ENCODE peak calls at places on chromosomes 5 and 9, in five cellular contexts. B, H, I, Z and K are unnamed samples.

GRCh38 chr9:34611251-34611810 is 566 bp downstream of the RPP25L start:
- DNase-seq in B (no peak), H (no peak), I (no peak), Z (peak; percentile 73), K (peak; percentile 71)

GRCh38 chr5:137016783-137017324 is 482.3 kb downstream of the SPOCK1 start:
- DNase-seq in B (no peak), H (no peak), I (no peak), Z (no peak), K (no peak)

GRCh38 chr5:6736106-6736505 is 22.9 kb downstream of the TENT4A start:
- DNase-seq in B (no peak), H (no peak), I (no peak), Z (peak; percentile 26), K (peak; percentile 6)

GRCh38 chr9:131255731-131256197 is 20.5 kb downstream of the FAM78A start:
- DNase-seq in B (peak; percentile 43), H (no peak), I (no peak), Z (no peak), K (no peak)

GRCh38 chr5:58460727-58461286 is 921 bp upstream of the PLK2 start:
- DNase-seq in B (no peak), H (peak; percentile 95), I (peak; percentile 88), Z (peak; percentile 94), K (peak; percentile 93)

GRCh38 chr5:163386352-163386751 is 51.0 kb upstream of the CCNG1 start:
- DNase-seq in B (no peak), H (no peak), I (no peak), Z (no peak), K (peak; percentile 21)

GRCh38 chr5:7250609-7251008 is 145.3 kb upstream of the ADCY2 start:
- DNase-seq in B (no peak), H (no peak), I (no peak), Z (no peak), K (no peak)

GRCh38 chr9:120424248-120424647 is 155.7 kb downstream of the CDK5RAP2 start:
- DNase-seq in B (no peak), H (no peak), I (no peak), Z (no peak), K (no peak)

GRCh38 chr9:74589576-74589975 is 92.4 kb downstream of the RORB start:
- DNase-seq in B (no peak), H (no peak), I (no peak), Z (no peak), K (no peak)

GRCh38 chr5:128949847-128950546 is 15.3 kb upstream of the SLC27A6 start:
- DNase-seq in B (no peak), H (no peak), I (no peak), Z (no peak), K (no peak)

GRCh38 chr5:169153405-169153804 is 147.5 kb downstream of the SLIT3 start:
- DNase-seq in B (no peak), H (no peak), I (no peak), Z (peak; percentile 79), K (peak; percentile 44)

GRCh38 chr9:126366366-126367011 is 39.9 kb downstream of the MVB12B start:
- DNase-seq in B (peak; percentile 58), H (peak; percentile 64), I (no peak), Z (peak; percentile 78), K (no peak)

GRCh38 chr5:30808996-30809395 is 384.5 kb upstream of the CDH6 start:
- DNase-seq in B (no peak), H (no peak), I (no peak), Z (no peak), K (no peak)

GRCh38 chr5:6772886-6773285 is 59.7 kb downstream of the TENT4A start:
- DNase-seq in B (no peak), H (no peak), I (no peak), Z (no peak), K (no peak)

GRCh38 chr5:133050500-133050899 is 1.3 kb upstream of the HSPA4 start:
- DNase-seq in B (no peak), H (no peak), I (no peak), Z (no peak), K (no peak)

GRCh38 chr5:164597293-164597900 is 1092.0 kb downstream of the MAT2B start:
- DNase-seq in B (no peak), H (no peak), I (no peak), Z (no peak), K (no peak)

GRCh38 chr5:36059571-36060515 is 6.8 kb downstream of the UGT3A2 start:
- DNase-seq in B (no peak), H (no peak), I (no peak), Z (no peak), K (no peak)

GRCh38 chr5:122144236-122144635 is 14.9 kb downstream of the ZNF474 start:
- DNase-seq in B (no peak), H (no peak), I (no peak), Z (no peak), K (no peak)

GRCh38 chr9:132632426-132632825 is 37.4 kb downstream of the DDX31 start:
- DNase-seq in B (no peak), H (no peak), I (no peak), Z (no peak), K (no peak)

GRCh38 chr9:96249746-96250145 is 52.2 kb downstream of the HSD17B3 start:
- DNase-seq in B (no peak), H (no peak), I (no peak), Z (no peak), K (no peak)

GRCh38 chr5:2439608-2440007 is 311.9 kb downstream of the IRX2 start:
- DNase-seq in B (no peak), H (no peak), I (no peak), Z (no peak), K (no peak)

GRCh38 chr5:116573279-116573616 is 1.4 kb downstream of the SEMA6A start:
- DNase-seq in B (peak; percentile 85), H (peak; percentile 50), I (no peak), Z (peak; percentile 71), K (peak; percentile 68)

GRCh38 chr9:109945571-109945970 is 165.6 kb downstream of the PALM2AKAP2 start:
- DNase-seq in B (no peak), H (no peak), I (no peak), Z (no peak), K (no peak)

GRCh38 chr5:149990518-149991376 is 9.7 kb downstream of the TIGD6 start:
- DNase-seq in B (no peak), H (peak; percentile 83), I (peak; percentile 65), Z (peak; percentile 84), K (peak; percentile 70)

GRCh38 chr5:108557686-108558085 is 175.8 kb upstream of the FBXL17 start:
- DNase-seq in B (no peak), H (no peak), I (no peak), Z (no peak), K (no peak)

GRCh38 chr5:171579162-171579561 is 159.7 kb downstream of the FGF18 start:
- DNase-seq in B (peak; percentile 54), H (no peak), I (peak; percentile 59), Z (peak; percentile 86), K (peak; percentile 42)

GRCh38 chr9:116491219-116491618 is 195.9 kb upstream of the TRIM32 start:
- DNase-seq in B (no peak), H (no peak), I (no peak), Z (no peak), K (no peak)

GRCh38 chr5:22852807-22853670 is at the start of gene CDH12:
- DNase-seq in B (peak; percentile 65), H (no peak), I (no peak), Z (no peak), K (no peak)

GRCh38 chr5:93596310-93596675 is 13.3 kb downstream of the NR2F1 start:
- DNase-seq in B (no peak), H (no peak), I (no peak), Z (no peak), K (peak; percentile 33)

GRCh38 chr5:36507332-36507952 is 99.0 kb upstream of the SLC1A3 start:
- DNase-seq in B (no peak), H (peak; percentile 77), I (peak; percentile 72), Z (peak; percentile 88), K (peak; percentile 67)

GRCh38 chr5:23332650-23333251 is 174.7 kb upstream of the PRDM9 start:
- DNase-seq in B (no peak), H (no peak), I (no peak), Z (no peak), K (no peak)

GRCh38 chr5:40746703-40747102 is 9.1 kb downstream of the TTC33 start:
- DNase-seq in B (no peak), H (no peak), I (no peak), Z (no peak), K (no peak)

GRCh38 chr5:140551872-140552271 is 4.4 kb downstream of the EIF4EBP3 start:
- DNase-seq in B (no peak), H (no peak), I (no peak), Z (no peak), K (no peak)
- H3K36me3 ChIP-seq in B (peaks cover 28% of the 10 kb centered on the region), H (peaks cover 19% of the 10 kb centered on the region), I (peaks cover 39% of the 10 kb centered on the region), Z (peaks cover 23% of the 10 kb centered on the region), K (no peaks in the 10 kb centered on the region)

GRCh38 chr5:154518438-154518867 is 40.4 kb upstream of the HAND1 start:
- DNase-seq in B (no peak), H (no peak), I (no peak), Z (no peak), K (no peak)
- TF ChIP-seq EP300 in B (no peak), H (no peak), I (no peak), Z (no peak), K (no peak)

DNA sequence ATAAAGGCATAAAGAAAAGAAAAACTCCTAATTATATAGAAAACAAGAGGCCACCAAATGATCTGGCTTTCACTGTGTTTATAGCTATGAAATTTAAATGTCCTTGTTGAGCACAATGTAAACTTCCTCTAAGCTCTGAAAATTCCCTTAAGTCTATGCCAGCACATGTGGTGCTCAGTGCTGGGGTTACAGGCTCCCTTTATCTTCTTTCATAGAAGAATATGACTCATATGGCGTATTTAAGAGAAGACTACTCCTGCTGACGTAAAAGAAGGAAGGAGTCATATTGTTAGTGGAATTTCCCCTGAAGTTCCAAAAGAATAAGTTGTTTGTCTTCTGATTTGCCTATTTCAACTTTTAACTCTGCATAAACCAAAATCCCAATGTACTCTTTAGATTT is 30.4 kb downstream of the RNF145 start:
- DNase-seq in B (no peak), H (peak; percentile 14), I (no peak), Z (no peak), K (no peak)
- TF ChIP-seq POLR2A in B (no peak), H (no peak), I (no peak), Z (no peak), K (no peak)

GRCh38 chr9:35658144-35658893 is at the start of gene CCDC107:
- DNase-seq in B (peak; percentile 97), H (peak; percentile 88), I (peak; percentile 65), Z (peak; percentile 93), K (peak; percentile 86)

GRCh38 chr9:35660966-35661413 is 2.9 kb downstream of the CCDC107 start:
- DNase-seq in B (peak; percentile 35), H (peak; percentile 73), I (no peak), Z (peak; percentile 80), K (no peak)

GRCh38 chr9:35658894-35659220 is 765 bp downstream of the CCDC107 start:
- DNase-seq in B (no peak), H (peak; percentile 47), I (no peak), Z (peak; percentile 84), K (no peak)

GRCh38 chr9:35657327-35658143 is at the start of gene RMRP:
- DNase-seq in B (peak; percentile 98), H (peak; percentile 97), I (peak; percentile 82), Z (peak; percentile 100), K (peak; percentile 96)

DNA sequence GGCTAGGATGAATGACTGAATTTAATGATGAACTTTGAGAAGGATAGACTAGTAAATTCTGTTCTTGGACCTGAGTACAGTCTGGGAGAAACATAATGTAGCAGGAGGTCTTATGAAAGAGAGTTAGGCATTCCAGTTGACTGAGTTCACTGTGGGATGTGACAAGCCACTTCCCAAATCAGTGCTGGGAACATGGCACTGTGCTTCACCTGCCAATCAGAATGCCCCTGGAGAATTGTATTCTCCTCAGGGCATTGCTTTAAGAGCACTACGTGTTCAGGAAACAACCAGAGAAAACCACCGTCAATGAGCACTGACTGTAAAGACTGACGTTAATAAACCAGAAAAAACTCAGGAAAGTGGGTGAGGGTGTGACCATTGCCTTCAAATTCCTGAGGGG is 1.2 kb downstream of the CCDC107 start:
- DNase-seq in B (no peak), H (no peak), I (no peak), Z (peak; percentile 82), K (no peak)
- H3K36me3 ChIP-seq in B (peaks cover 12% of the 10 kb centered on the region), H (no peaks in the 10 kb centered on the region), I (peaks cover 14% of the 10 kb centered on the region), Z (peaks cover 10% of the 10 kb centered on the region), K (no peaks in the 10 kb centered on the region)